ENCODE peak calls at places on chromosomes 16 and 17, in ten cellular contexts. One of them, this sample, is unnamed.

GRCh38 chr16:31873556-31874353 is at the start of gene ZNF267:
- DNase-seq in Peyer's patch: peak; percentile 98
- DNase-seq in B cell: peak; percentile 95
- DNase-seq in lung: peak; percentile 95
- DNase-seq in left lung: peak; percentile 91
- DNase-seq in heart right ventricle: peak; percentile 96
- DNase-seq in progenitor cell of endocrine pancreas: peak; percentile 83
- DNase-seq in astrocyte: peak; percentile 75
- DNase-seq in PC-3: peak; percentile 86
- DNase-seq in lower lobe of right lung: peak; percentile 95
- DNase-seq in this sample: peak; percentile 88

GRCh38 chr16:30183961-30184429 is 593 bp downstream of the CORO1A start:
- DNase-seq in lower lobe of right lung: peak; percentile 63
- DNase-seq in lung: peak; percentile 57
- DNase-seq in PC-3: no peak
- DNase-seq in left lung: peak; percentile 85
- DNase-seq in heart right ventricle: peak; percentile 25
- DNase-seq in progenitor cell of endocrine pancreas: no peak
- DNase-seq in Peyer's patch: peak; percentile 94
- DNase-seq in B cell: peak; percentile 92
- DNase-seq in astrocyte: no peak
- DNase-seq in this sample: peak; percentile 87

GRCh38 chr16:54284319-54284930 is 2.2 kb downstream of the IRX3 start:
- DNase-seq in PC-3: no peak
- DNase-seq in Peyer's patch: peak; percentile 35
- DNase-seq in left lung: peak; percentile 75
- DNase-seq in lung: no peak
- DNase-seq in lower lobe of right lung: no peak
- DNase-seq in astrocyte: no peak
- DNase-seq in B cell: no peak
- DNase-seq in progenitor cell of endocrine pancreas: peak; percentile 37
- DNase-seq in heart right ventricle: no peak
- DNase-seq in this sample: peak; percentile 64

GRCh38 chr17:79925242-79925957 is 86.2 kb upstream of the CBX4 start:
- DNase-seq in B cell: no peak
- DNase-seq in lower lobe of right lung: peak; percentile 88
- DNase-seq in heart right ventricle: peak; percentile 51
- DNase-seq in PC-3: peak; percentile 88
- DNase-seq in lung: peak; percentile 79
- DNase-seq in progenitor cell of endocrine pancreas: no peak
- DNase-seq in Peyer's patch: peak; percentile 81
- DNase-seq in astrocyte: peak; percentile 19
- DNase-seq in left lung: peak; percentile 89
- DNase-seq in this sample: no peak

GRCh38 chr16:10961231-10961630 is 16.9 kb downstream of the CLEC16A start:
- DNase-seq in lung: no peak
- DNase-seq in astrocyte: peak; percentile 94
- DNase-seq in left lung: no peak
- DNase-seq in heart right ventricle: no peak
- DNase-seq in Peyer's patch: no peak
- DNase-seq in lower lobe of right lung: no peak
- DNase-seq in PC-3: no peak
- DNase-seq in B cell: no peak
- DNase-seq in progenitor cell of endocrine pancreas: no peak
- DNase-seq in this sample: no peak

GRCh38 chr16:23466162-23466885 is 13.3 kb upstream of the COG7 start:
- DNase-seq in progenitor cell of endocrine pancreas: no peak
- DNase-seq in heart right ventricle: no peak
- DNase-seq in lung: no peak
- DNase-seq in B cell: no peak
- DNase-seq in lower lobe of right lung: no peak
- DNase-seq in Peyer's patch: no peak
- DNase-seq in PC-3: peak; percentile 92
- DNase-seq in left lung: no peak
- DNase-seq in astrocyte: peak; percentile 77
- DNase-seq in this sample: no peak

GRCh38 chr16:27475561-27475960 is 73.6 kb downstream of the IL21R start:
- DNase-seq in left lung: no peak
- DNase-seq in heart right ventricle: no peak
- DNase-seq in progenitor cell of endocrine pancreas: no peak
- DNase-seq in lower lobe of right lung: no peak
- DNase-seq in astrocyte: peak; percentile 94
- DNase-seq in lung: no peak
- DNase-seq in Peyer's patch: no peak
- DNase-seq in PC-3: peak; percentile 31
- DNase-seq in B cell: no peak
- DNase-seq in this sample: no peak

GRCh38 chr16:73713301-73713700 is 583.3 kb upstream of the PSMD7 start:
- DNase-seq in heart right ventricle: no peak
- DNase-seq in lower lobe of right lung: no peak
- DNase-seq in PC-3: no peak
- DNase-seq in astrocyte: no peak
- DNase-seq in B cell: no peak
- DNase-seq in progenitor cell of endocrine pancreas: no peak
- DNase-seq in Peyer's patch: no peak
- DNase-seq in left lung: no peak
- DNase-seq in lung: no peak
- DNase-seq in this sample: no peak

GRCh38 chr16:69276143-69277115 is 34.7 kb upstream of the VPS4A start:
- DNase-seq in Peyer's patch: no peak
- DNase-seq in lower lobe of right lung: no peak
- DNase-seq in B cell: no peak
- DNase-seq in lung: peak; percentile 32
- DNase-seq in astrocyte: peak; percentile 97
- DNase-seq in left lung: no peak
- DNase-seq in heart right ventricle: peak; percentile 51
- DNase-seq in PC-3: no peak
- DNase-seq in progenitor cell of endocrine pancreas: no peak
- DNase-seq in this sample: no peak

GRCh38 chr16:67531247-67531646 is 2.6 kb downstream of the RIPOR1 start:
- DNase-seq in lower lobe of right lung: no peak
- DNase-seq in Peyer's patch: peak; percentile 78
- DNase-seq in heart right ventricle: peak; percentile 45
- DNase-seq in astrocyte: no peak
- DNase-seq in lung: no peak
- DNase-seq in progenitor cell of endocrine pancreas: no peak
- DNase-seq in B cell: peak; percentile 72
- DNase-seq in PC-3: no peak
- DNase-seq in left lung: no peak
- DNase-seq in this sample: no peak

GRCh38 chr16:67535201-67535600 is 6.6 kb downstream of the RIPOR1 start:
- DNase-seq in Peyer's patch: no peak
- DNase-seq in B cell: no peak
- DNase-seq in progenitor cell of endocrine pancreas: no peak
- DNase-seq in left lung: no peak
- DNase-seq in heart right ventricle: no peak
- DNase-seq in astrocyte: no peak
- DNase-seq in PC-3: no peak
- DNase-seq in lung: no peak
- DNase-seq in lower lobe of right lung: no peak
- DNase-seq in this sample: no peak

GRCh38 chr16:67537270-67537635 is 8.6 kb downstream of the RIPOR1 start:
- DNase-seq in B cell: no peak
- DNase-seq in Peyer's patch: peak; percentile 76
- DNase-seq in progenitor cell of endocrine pancreas: no peak
- DNase-seq in lower lobe of right lung: peak; percentile 74
- DNase-seq in heart right ventricle: peak; percentile 80
- DNase-seq in PC-3: no peak
- DNase-seq in lung: peak; percentile 64
- DNase-seq in astrocyte: no peak
- DNase-seq in left lung: peak; percentile 92
- DNase-seq in this sample: peak; percentile 81

GRCh38 chr16:67533024-67533560 is 4.5 kb downstream of the RIPOR1 start:
- DNase-seq in progenitor cell of endocrine pancreas: no peak
- DNase-seq in Peyer's patch: no peak
- DNase-seq in PC-3: no peak
- DNase-seq in left lung: no peak
- DNase-seq in lower lobe of right lung: no peak
- DNase-seq in B cell: no peak
- DNase-seq in astrocyte: no peak
- DNase-seq in lung: no peak
- DNase-seq in heart right ventricle: no peak
- DNase-seq in this sample: no peak

DNA sequence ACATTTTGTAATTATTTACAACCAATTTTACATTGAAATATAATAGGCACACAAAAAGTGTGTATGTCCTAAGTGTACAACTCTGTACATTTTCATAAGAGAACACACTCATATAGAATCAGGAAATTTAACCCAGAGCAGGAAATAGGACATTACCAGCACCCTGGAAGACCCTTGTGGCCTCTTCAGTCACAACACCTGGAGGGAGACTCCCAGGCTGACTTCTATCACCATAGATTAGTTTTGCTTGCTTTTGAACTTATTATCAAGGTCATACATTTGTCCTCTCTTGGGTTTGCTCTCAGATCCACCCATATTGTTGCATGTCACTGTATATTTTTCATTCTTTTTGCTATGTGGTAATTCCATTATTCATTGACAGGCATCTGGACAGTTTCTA is 5.8 kb downstream of the RIPOR1 start:
- DNase-seq in left lung: no peak
- DNase-seq in Peyer's patch: no peak
- DNase-seq in B cell: no peak
- DNase-seq in lung: no peak
- DNase-seq in PC-3: no peak
- DNase-seq in progenitor cell of endocrine pancreas: no peak
- DNase-seq in lower lobe of right lung: no peak
- DNase-seq in astrocyte: no peak
- DNase-seq in heart right ventricle: no peak
- DNase-seq in this sample: no peak
- TF ChIP-seq CTCF in left lung: no peak
- TF ChIP-seq CTCF in Peyer's patch: no peak
- TF ChIP-seq CTCF in B cell: no peak
- TF ChIP-seq CTCF in lung: no peak
- TF ChIP-seq CTCF in PC-3: no peak
- TF ChIP-seq CTCF in progenitor cell of endocrine pancreas: no peak
- TF ChIP-seq CTCF in lower lobe of right lung: no peak
- TF ChIP-seq CTCF in astrocyte: no peak
- TF ChIP-seq CTCF in heart right ventricle: no peak
- TF ChIP-seq CTCF in this sample: no peak

GRCh38 chr16:55294129-55294528 is 29.9 kb upstream of the IRX6 start:
- DNase-seq in left lung: no peak
- DNase-seq in PC-3: peak; percentile 1
- DNase-seq in astrocyte: no peak
- DNase-seq in B cell: no peak
- DNase-seq in Peyer's patch: no peak
- DNase-seq in heart right ventricle: no peak
- DNase-seq in progenitor cell of endocrine pancreas: no peak
- DNase-seq in lower lobe of right lung: no peak
- DNase-seq in lung: no peak
- DNase-seq in this sample: no peak
- TF ChIP-seq CTCF in left lung: no peak
- TF ChIP-seq CTCF in PC-3: no peak
- TF ChIP-seq CTCF in astrocyte: no peak
- TF ChIP-seq CTCF in B cell: no peak
- TF ChIP-seq CTCF in Peyer's patch: no peak
- TF ChIP-seq CTCF in heart right ventricle: no peak
- TF ChIP-seq CTCF in progenitor cell of endocrine pancreas: no peak
- TF ChIP-seq CTCF in lower lobe of right lung: no peak
- TF ChIP-seq CTCF in lung: no peak
- TF ChIP-seq CTCF in this sample: no peak

GRCh38 chr16:28936784-28937155 is 5.0 kb downstream of the CD19 start:
- DNase-seq in astrocyte: no peak
- DNase-seq in Peyer's patch: no peak
- DNase-seq in lung: no peak
- DNase-seq in progenitor cell of endocrine pancreas: no peak
- DNase-seq in B cell: no peak
- DNase-seq in heart right ventricle: no peak
- DNase-seq in lower lobe of right lung: peak; percentile 49
- DNase-seq in PC-3: no peak
- DNase-seq in left lung: peak; percentile 80
- DNase-seq in this sample: no peak

GRCh38 chr16:28935924-28936783 is 4.4 kb downstream of the CD19 start:
- DNase-seq in lung: peak; percentile 88
- DNase-seq in lower lobe of right lung: peak; percentile 90
- DNase-seq in left lung: peak; percentile 95
- DNase-seq in progenitor cell of endocrine pancreas: no peak
- DNase-seq in heart right ventricle: peak; percentile 65
- DNase-seq in B cell: peak; percentile 77
- DNase-seq in PC-3: peak; percentile 29
- DNase-seq in Peyer's patch: peak; percentile 93
- DNase-seq in astrocyte: peak; percentile 24
- DNase-seq in this sample: peak; percentile 91

GRCh38 chr16:28938721-28939120 is 7.0 kb downstream of the CD19 start:
- DNase-seq in Peyer's patch: no peak
- DNase-seq in lung: no peak
- DNase-seq in astrocyte: no peak
- DNase-seq in lower lobe of right lung: no peak
- DNase-seq in progenitor cell of endocrine pancreas: no peak
- DNase-seq in heart right ventricle: no peak
- DNase-seq in PC-3: no peak
- DNase-seq in left lung: no peak
- DNase-seq in B cell: no peak
- DNase-seq in this sample: no peak

GRCh38 chr16:28935333-28935732 is 3.6 kb downstream of the CD19 start:
- DNase-seq in left lung: no peak
- DNase-seq in B cell: no peak
- DNase-seq in astrocyte: no peak
- DNase-seq in PC-3: no peak
- DNase-seq in Peyer's patch: no peak
- DNase-seq in lower lobe of right lung: no peak
- DNase-seq in lung: no peak
- DNase-seq in heart right ventricle: no peak
- DNase-seq in progenitor cell of endocrine pancreas: no peak
- DNase-seq in this sample: no peak

DNA sequence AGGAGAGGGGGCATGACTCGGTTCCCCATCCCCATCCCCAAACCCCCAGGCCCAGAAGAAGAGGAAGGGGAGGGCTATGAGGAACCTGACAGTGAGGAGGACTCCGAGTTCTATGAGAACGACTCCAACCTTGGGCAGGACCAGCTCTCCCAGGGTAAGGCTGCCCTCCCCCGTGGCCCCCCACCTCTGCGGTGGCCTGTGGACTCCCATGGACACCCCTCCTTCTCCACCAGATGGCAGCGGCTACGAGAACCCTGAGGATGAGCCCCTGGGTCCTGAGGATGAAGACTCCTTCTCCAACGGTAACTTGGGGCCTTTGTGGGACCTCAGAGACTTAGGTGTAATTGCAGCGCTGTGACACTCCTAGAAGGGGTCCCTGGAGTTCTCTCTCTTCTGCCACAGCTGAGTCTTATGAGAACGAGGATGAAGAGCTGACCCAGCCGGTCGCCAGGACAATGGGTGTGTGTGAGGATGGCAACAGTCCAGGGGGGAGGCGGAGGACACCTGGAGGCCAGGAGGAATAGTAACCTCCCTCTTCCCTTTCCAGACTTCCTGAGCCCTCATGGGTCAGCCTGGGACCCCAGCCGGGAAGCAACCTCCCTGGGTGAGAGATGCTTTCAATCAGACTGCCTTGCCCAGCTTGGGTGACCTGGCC is 5.6 kb downstream of the CD19 start:
- DNase-seq in progenitor cell of endocrine pancreas: no peak
- DNase-seq in astrocyte: no peak
- DNase-seq in Peyer's patch: no peak
- DNase-seq in PC-3: no peak
- DNase-seq in left lung: no peak
- DNase-seq in lower lobe of right lung: no peak
- DNase-seq in lung: no peak
- DNase-seq in heart right ventricle: no peak
- DNase-seq in B cell: no peak
- DNase-seq in this sample: no peak
- TF ChIP-seq CTCF in progenitor cell of endocrine pancreas: no peak
- TF ChIP-seq CTCF in astrocyte: no peak
- TF ChIP-seq CTCF in Peyer's patch: no peak
- TF ChIP-seq CTCF in PC-3: peak; percentile 22
- TF ChIP-seq CTCF in left lung: no peak
- TF ChIP-seq CTCF in lower lobe of right lung: no peak
- TF ChIP-seq CTCF in lung: no peak
- TF ChIP-seq CTCF in heart right ventricle: no peak
- TF ChIP-seq CTCF in B cell: no peak
- TF ChIP-seq CTCF in this sample: no peak

GRCh38 chr16:1983544-1984346 is at the start of gene GFER:
- DNase-seq in progenitor cell of endocrine pancreas: peak; percentile 88
- DNase-seq in PC-3: peak; percentile 86
- DNase-seq in lung: peak; percentile 89
- DNase-seq in B cell: peak; percentile 78
- DNase-seq in Peyer's patch: peak; percentile 94
- DNase-seq in left lung: peak; percentile 97
- DNase-seq in heart right ventricle: peak; percentile 88
- DNase-seq in astrocyte: peak; percentile 79
- DNase-seq in lower lobe of right lung: peak; percentile 93
- DNase-seq in this sample: peak; percentile 99
- TF ChIP-seq CTCF in progenitor cell of endocrine pancreas: peak; percentile 47
- TF ChIP-seq CTCF in PC-3: no peak
- TF ChIP-seq CTCF in lung: peak; percentile 40
- TF ChIP-seq CTCF in B cell: peak; percentile 38
- TF ChIP-seq CTCF in Peyer's patch: peak; percentile 46
- TF ChIP-seq CTCF in left lung: peak; percentile 48
- TF ChIP-seq CTCF in heart right ventricle: peak; percentile 33
- TF ChIP-seq CTCF in astrocyte: no peak
- TF ChIP-seq CTCF in lower lobe of right lung: peak; percentile 58
- TF ChIP-seq CTCF in this sample: peak; percentile 69